ENCODE peak calls at places on chromosomes 5 and 9, in five cellular contexts. S is ovary, Y is neural progenitor cell, D is fibroblast of the aortic adventitia, P is stomach. H is an unnamed sample.

GRCh38 chr9:138048184-138048583 is 170.6 kb downstream of the CACNA1B start:
- DNase-seq in S (no peak), Y (peak), D (no peak), P (peak), H (peak)

GRCh38 chr5:1176473-1177391 is 24.7 kb upstream of the SLC6A19 start:
- DNase-seq in S (no peak), Y (peak), D (no peak), P (no peak), H (no peak)

GRCh38 chr9:19498015-19498414 is 89.2 kb downstream of the ACER2 start:
- DNase-seq in S (no peak), Y (no peak), D (peak), P (no peak), H (no peak)

GRCh38 chr5:138466058-138466899 is 1.0 kb downstream of the EGR1 start:
- DNase-seq in S (peak), Y (no peak), D (peak), P (peak), H (no peak)

GRCh38 chr5:149765932-149766331 is 35.8 kb downstream of the PPARGC1B start:
- DNase-seq in S (no peak), Y (no peak), D (no peak), P (no peak), H (no peak)

GRCh38 chr5:132464155-132464939 is 26.2 kb downstream of the IRF1 start:
- DNase-seq in S (no peak), Y (peak), D (no peak), P (no peak), H (no peak)

GRCh38 chr9:113154936-113155335 is 4.1 kb downstream of the SLC31A2 start:
- DNase-seq in S (no peak), Y (no peak), D (no peak), P (no peak), H (no peak)

GRCh38 chr5:35239911-35240610 is 9.8 kb upstream of the PRLR start:
- DNase-seq in S (no peak), Y (no peak), D (no peak), P (no peak), H (no peak)

GRCh38 chr5:84961903-84962302 is 577.2 kb upstream of the EDIL3 start:
- DNase-seq in S (no peak), Y (no peak), D (no peak), P (no peak), H (no peak)

GRCh38 chr5:38060354-38060753 is 198.0 kb upstream of the EGFLAM start:
- DNase-seq in S (peak), Y (no peak), D (peak), P (no peak), H (no peak)

GRCh38 chr5:72693546-72693945 is 122.9 kb upstream of the TNPO1 start:
- DNase-seq in S (no peak), Y (no peak), D (no peak), P (no peak), H (no peak)

GRCh38 chr5:126568206-126568755 is 26.7 kb downstream of the ALDH7A1 start:
- DNase-seq in S (no peak), Y (no peak), D (no peak), P (peak), H (no peak)

GRCh38 chr9:33081128-33081851 is 4.8 kb upstream of the SMU1 start:
- DNase-seq in S (no peak), Y (peak), D (peak), P (peak), H (peak)

GRCh38 chr9:108830292-108830691 is 25.5 kb downstream of the ACTL7B start:
- DNase-seq in S (no peak), Y (no peak), D (no peak), P (no peak), H (no peak)

GRCh38 chr5:43154424-43154823 is 33.7 kb downstream of the ZNF131 start:
- DNase-seq in S (no peak), Y (no peak), D (no peak), P (no peak), H (no peak)

GRCh38 chr5:94847019-94847418 is 228.6 kb downstream of the SLF1 start:
- DNase-seq in S (no peak), Y (no peak), D (no peak), P (no peak), H (no peak)
- TF ChIP-seq CTCF in S (no peak), Y (no peak), D (no peak), P (no peak), H (no peak)

GRCh38 chr5:66808663-66809062 is 212.5 kb downstream of the MAST4 start:
- DNase-seq in S (no peak), Y (no peak), D (no peak), P (no peak), H (no peak)

GRCh38 chr5:66805514-66806430 is 209.6 kb downstream of the MAST4 start:
- DNase-seq in S (no peak), Y (no peak), D (no peak), P (no peak), H (no peak)

GRCh38 chr5:66810747-66811355 is 214.7 kb downstream of the MAST4 start:
- DNase-seq in S (no peak), Y (peak), D (no peak), P (no peak), H (no peak)

GRCh38 chr5:66810151-66810550 is 214.0 kb downstream of the MAST4 start:
- DNase-seq in S (no peak), Y (no peak), D (no peak), P (no peak), H (no peak)

DNA sequence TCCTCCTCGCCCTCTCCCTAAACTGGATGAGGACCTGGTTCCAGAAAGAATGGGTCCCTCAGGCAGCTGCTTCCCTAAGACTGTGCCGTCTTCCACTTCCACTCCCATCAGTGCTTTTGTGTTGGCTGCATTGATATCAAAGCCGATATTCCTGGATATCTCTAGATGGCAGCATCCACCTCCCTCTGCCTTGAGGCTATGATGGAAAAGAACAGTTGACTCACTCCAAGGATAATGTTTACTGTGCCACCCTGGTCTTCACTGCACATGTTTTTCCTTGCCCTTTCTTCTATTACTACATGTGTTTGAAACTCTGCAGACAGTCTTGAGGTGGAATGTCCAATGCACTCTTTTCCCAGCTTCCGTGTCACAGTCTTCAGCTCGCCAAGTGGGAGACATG is 211.6 kb downstream of the MAST4 start:
- DNase-seq in S (no peak), Y (peak), D (peak), P (no peak), H (no peak)
- TF ChIP-seq CTCF in S (no peak), Y (peak), D (peak), P (no peak), H (peak)

DNA sequence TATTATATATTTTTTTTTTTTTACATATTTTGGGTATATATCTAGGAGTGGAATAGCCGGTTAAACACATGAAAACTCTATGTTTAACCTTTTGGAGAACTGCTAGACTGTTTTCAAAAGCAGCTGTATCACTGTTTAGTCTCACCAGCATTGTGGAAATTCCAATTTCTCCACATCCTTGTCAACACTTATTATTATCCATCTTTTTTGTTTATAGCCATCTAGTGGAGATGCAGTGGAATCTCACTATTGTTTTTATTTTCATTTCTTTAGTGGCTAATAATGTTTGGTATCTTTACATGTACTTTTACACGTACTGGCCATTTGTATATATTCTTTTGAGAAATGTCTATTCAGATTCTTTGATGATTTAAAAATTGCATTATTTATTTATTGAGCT is 22.7 kb upstream of the CCDC180 start:
- DNase-seq in S (no peak), Y (no peak), D (no peak), P (no peak), H (no peak)
- TF ChIP-seq CTCF in S (no peak), Y (no peak), D (peak), P (no peak), H (no peak)

GRCh38 chr5:129204525-129204924 is 110.0 kb downstream of the ISOC1 start:
- DNase-seq in S (no peak), Y (no peak), D (peak), P (no peak), H (no peak)
- TF ChIP-seq CTCF in S (no peak), Y (no peak), D (no peak), P (no peak), H (no peak)

GRCh38 chr9:104808030-104808614 is 44.2 kb downstream of the NIPSNAP3B start:
- DNase-seq in S (peak), Y (peak), D (peak), P (peak), H (no peak)
- TF ChIP-seq CTCF in S (no peak), Y (peak), D (peak), P (no peak), H (peak)

GRCh38 chr9:69932901-69933300 is 110.7 kb upstream of the MAMDC2 start:
- DNase-seq in S (no peak), Y (peak), D (no peak), P (no peak), H (no peak)
- TF ChIP-seq CTCF in S (no peak), Y (peak), D (peak), P (no peak), H (peak)

GRCh38 chr9:92686954-92687353 is 17.0 kb upstream of the IPPK start:
- DNase-seq in S (no peak), Y (no peak), D (no peak), P (no peak), H (no peak)
- TF ChIP-seq CTCF in S (no peak), Y (peak), D (peak), P (no peak), H (no peak)

GRCh38 chr5:78540335-78541057 is 108.1 kb downstream of the LHFPL2 start:
- DNase-seq in S (no peak), Y (peak), D (peak), P (no peak), H (no peak)
- TF ChIP-seq CTCF in S (no peak), Y (peak), D (no peak), P (no peak), H (no peak)

GRCh38 chr5:57085306-57086081 is 88.4 kb upstream of the GPBP1 start:
- DNase-seq in S (no peak), Y (no peak), D (no peak), P (no peak), H (no peak)

GRCh38 chr5:57082441-57083067 is 91.3 kb upstream of the GPBP1 start:
- DNase-seq in S (no peak), Y (no peak), D (peak), P (no peak), H (no peak)
- TF ChIP-seq CTCF in S (no peak), Y (peak), D (peak), P (no peak), H (peak)

H was measured in D721Med.